ENCODE peak calls at places on chromosomes 3 and 15, in ten cellular contexts. X is HEK293T, M is non-pigmented ciliary epithelial cell, D is AG08396, F is dermis microvascular lymphatic vessel endothelial cell, B is NCI-H1930, K is activated gamma-delta T cell treated with Interleukin-2 at 50 U/mL for 16 hours, T is NT2/D1, O is iPS-NIHi11, A is left cardiac atrium. R is an unnamed sample.

GRCh38 chr3:20054549-20054987 is 14.3 kb downstream of the KAT2B start:
- DNase-seq in D (peak; percentile 36), K (peak; percentile 69), O (no peak), A (peak; percentile 43), B (no peak), T (no peak), M (peak; percentile 24), F (peak; percentile 92), X (no peak), R (peak; percentile 99)

GRCh38 chr3:167078070-167078622 is 302.0 kb downstream of the ZBBX start:
- DNase-seq in X (no peak), B (no peak), F (no peak), K (no peak), T (no peak), D (no peak), A (no peak), O (no peak), M (no peak), R (no peak)

GRCh38 chr3:132225664-132226063 is 91.5 kb upstream of the ACP3 start:
- DNase-seq in B (no peak), X (no peak), D (no peak), F (no peak), A (no peak), O (no peak), M (no peak), T (no peak), K (no peak), R (peak; percentile 91)

GRCh38 chr3:171354049-171354705 is 106.0 kb downstream of the TNIK start:
- DNase-seq in B (no peak), A (no peak), M (no peak), X (no peak), T (no peak), F (no peak), D (no peak), K (no peak), O (no peak), R (no peak)

GRCh38 chr15:88920186-88920891 is 7.2 kb upstream of the MFGE8 start:
- DNase-seq in M (no peak), F (no peak), K (no peak), X (no peak), D (no peak), A (no peak), T (no peak), B (no peak), O (no peak), R (peak; percentile 74)

GRCh38 chr3:15010664-15011063 is 54.5 kb downstream of the MRPS25 start:
- DNase-seq in F (no peak), K (no peak), B (no peak), X (no peak), D (no peak), T (no peak), A (no peak), O (no peak), M (no peak), R (no peak)

GRCh38 chr3:138479355-138479964 is 45.0 kb downstream of the ESYT3 start:
- DNase-seq in M (no peak), T (peak; percentile 56), F (peak; percentile 45), A (no peak), B (peak; percentile 9), X (peak; percentile 66), K (no peak), D (peak; percentile 70), O (peak; percentile 77), R (no peak)

GRCh38 chr3:120429921-120430361 is 20.9 kb downstream of the FSTL1 start:
- DNase-seq in F (no peak), K (no peak), X (no peak), D (no peak), B (no peak), T (no peak), A (no peak), M (no peak), O (no peak), R (no peak)

GRCh38 chr15:62431391-62431790 is 266.3 kb upstream of the C2CD4B start:
- DNase-seq in O (no peak), D (no peak), A (no peak), F (no peak), X (no peak), K (no peak), B (no peak), T (no peak), M (no peak), R (no peak)

GRCh38 chr3:151290673-151291072 is 12.3 kb upstream of the P2RY14 start:
- DNase-seq in M (no peak), F (no peak), T (no peak), D (peak; percentile 9), B (no peak), A (no peak), X (no peak), K (no peak), O (no peak), R (no peak)

GRCh38 chr3:127069814-127070440 is 87.0 kb downstream of the PLXNA1 start:
- DNase-seq in D (no peak), K (no peak), M (no peak), T (no peak), A (no peak), F (no peak), X (no peak), B (no peak), O (no peak), R (no peak)

GRCh38 chr3:66539466-66539989 is 38.7 kb upstream of the LRIG1 start:
- DNase-seq in D (no peak), F (no peak), M (no peak), K (no peak), T (no peak), A (no peak), X (no peak), O (no peak), B (no peak), R (no peak)

GRCh38 chr3:176663819-176664218 is 533.5 kb downstream of the TBL1XR1 start:
- DNase-seq in B (no peak), F (peak; percentile 53), A (no peak), X (peak; percentile 19), D (peak; percentile 25), T (no peak), M (peak; percentile 54), O (peak; percentile 24), K (no peak), R (peak; percentile 9)